ENCODE peak calls at places on chromosomes 13 and 19, in five cellular contexts. L is adrenal gland, S is tibial artery, Z is cardiac muscle cell, H is left ventricle myocardium inferior. B is an unnamed sample.

GRCh38 chr19:18742838-18743237 is 48.3 kb downstream of the COMP start:
- DNase-seq in L (no peak), S (no peak), Z (no peak), H (no peak), B (no peak)

GRCh38 chr19:50921391-50922315 is 10.5 kb upstream of the KLK4 start:
- DNase-seq in L (no peak), S (peak; percentile 31), Z (no peak), H (no peak), B (no peak)

GRCh38 chr19:48390188-48391099 is 907 bp downstream of the KDELR1 start:
- DNase-seq in L (peak; percentile 71), S (peak; percentile 83), Z (peak; percentile 77), H (peak; percentile 64), B (peak; percentile 61)

GRCh38 chr13:48562296-48563066 is 29.6 kb upstream of the RCBTB2 start:
- DNase-seq in L (no peak), S (no peak), Z (no peak), H (no peak), B (no peak)

GRCh38 chr19:45805719-45806118 is 9.4 kb downstream of the RSPH6A start:
- DNase-seq in L (no peak), S (no peak), Z (no peak), H (no peak), B (no peak)

GRCh38 chr13:109326601-109327000 is 459.8 kb downstream of the IRS2 start:
- DNase-seq in L (no peak), S (no peak), Z (no peak), H (no peak), B (no peak)

GRCh38 chr13:110479648-110480047 is 81.9 kb downstream of the RAB20 start:
- DNase-seq in L (no peak), S (peak; percentile 95), Z (no peak), H (peak; percentile 47), B (no peak)

GRCh38 chr19:37362733-37363132 is 8.2 kb upstream of the ZNF527 start:
- DNase-seq in L (no peak), S (no peak), Z (peak; percentile 62), H (no peak), B (no peak)

GRCh38 chr13:43054803-43055802 is 31.7 kb downstream of the DNAJC15 start:
- DNase-seq in L (peak; percentile 45), S (no peak), Z (peak; percentile 70), H (no peak), B (no peak)

GRCh38 chr13:32019612-32020233 is 11.9 kb upstream of the FRY start:
- DNase-seq in L (peak; percentile 46), S (no peak), Z (peak; percentile 74), H (no peak), B (no peak)

GRCh38 chr13:102367836-102368235 is 34.0 kb downstream of the FGF14 start:
- DNase-seq in L (no peak), S (no peak), Z (no peak), H (no peak), B (no peak)

GRCh38 chr13:26992951-26993490 is 178.6 kb downstream of the USP12 start:
- DNase-seq in L (no peak), S (no peak), Z (no peak), H (no peak), B (no peak)

GRCh38 chr19:38634757-38635482 is 12.5 kb upstream of the ACTN4 start:
- DNase-seq in L (peak; percentile 76), S (peak; percentile 84), Z (peak; percentile 69), H (peak; percentile 71), B (peak; percentile 76)

GRCh38 chr13:26348966-26349365 is 95.0 kb downstream of the CDK8 start:
- DNase-seq in L (no peak), S (no peak), Z (no peak), H (no peak), B (no peak)

GRCh38 chr19:55173717-55174409 is 6.2 kb downstream of the SYT5 start:
- DNase-seq in L (peak; percentile 64), S (no peak), Z (peak; percentile 50), H (peak; percentile 63), B (no peak)

GRCh38 chr19:45947926-45948325 is 25.7 kb downstream of the NOVA2 start:
- DNase-seq in L (no peak), S (no peak), Z (no peak), H (no peak), B (no peak)

GRCh38 chr13:35814573-35814972 is 316.6 kb downstream of the DCLK1 start:
- DNase-seq in L (no peak), S (no peak), Z (no peak), H (no peak), B (no peak)

GRCh38 chr13:87777395-87777794 is 106.2 kb downstream of the SLITRK5 start:
- DNase-seq in L (no peak), S (no peak), Z (peak; percentile 11), H (no peak), B (no peak)

GRCh38 chr19:10432736-10433130 is 12.4 kb downstream of the PDE4A start:
- DNase-seq in L (no peak), S (no peak), Z (no peak), H (peak; percentile 39), B (no peak)

GRCh38 chr19:3556978-3557460 is 367 bp downstream of the MFSD12 start:
- DNase-seq in L (peak; percentile 59), S (peak; percentile 72), Z (peak; percentile 41), H (no peak), B (no peak)

GRCh38 chr13:93260591-93260990 is 34.0 kb downstream of the GPC6 start:
- DNase-seq in L (no peak), S (no peak), Z (no peak), H (no peak), B (no peak)

GRCh38 chr19:868458-869244 is 9.2 kb downstream of the CFD start:
- DNase-seq in L (no peak), S (no peak), Z (no peak), H (no peak), B (no peak)

GRCh38 chr13:32829676-32830091 is 186.5 kb upstream of the KL start:
- DNase-seq in L (no peak), S (no peak), Z (no peak), H (no peak), B (no peak)

GRCh38 chr19:1411255-1412191 is 4.1 kb downstream of the DAZAP1 start:
- DNase-seq in L (peak; percentile 82), S (no peak), Z (no peak), H (peak; percentile 80), B (peak; percentile 42)

GRCh38 chr13:99383511-99383921 is 76.3 kb upstream of the GPR183 start:
- DNase-seq in L (no peak), S (no peak), Z (no peak), H (no peak), B (no peak)

GRCh38 chr19:12974301-12975220 is 5.2 kb downstream of the DAND5 start:
- DNase-seq in L (no peak), S (no peak), Z (no peak), H (no peak), B (no peak)

GRCh38 chr19:46788101-46788967 is at the start of gene SLC1A5:
- DNase-seq in L (peak; percentile 93), S (peak; percentile 99), Z (peak; percentile 98), H (peak; percentile 96), B (peak; percentile 98)

GRCh38 chr19:18745012-18745735 is 45.9 kb downstream of the COMP start:
- DNase-seq in L (no peak), S (no peak), Z (no peak), H (no peak), B (no peak)

GRCh38 chr13:96730676-96731075 is 263.6 kb downstream of the OXGR1 start:
- DNase-seq in L (no peak), S (no peak), Z (no peak), H (no peak), B (no peak)

GRCh38 chr19:58519087-58519354 is 589 bp downstream of the ZBTB45 start:
- DNase-seq in L (peak; percentile 78), S (peak; percentile 79), Z (peak; percentile 87), H (peak; percentile 58), B (peak; percentile 58)

GRCh38 chr19:12485571-12485970 is 955 bp upstream of the ZNF709 start:
- DNase-seq in L (no peak), S (no peak), Z (no peak), H (no peak), B (no peak)

GRCh38 chr19:41705393-41706174 is 2.8 kb upstream of the CEACAM5 start:
- DNase-seq in L (no peak), S (peak; percentile 52), Z (no peak), H (peak; percentile 18), B (no peak)

GRCh38 chr19:12766051-12766521 is 9.3 kb downstream of the HOOK2 start:
- DNase-seq in L (peak; percentile 84), S (peak; percentile 86), Z (peak; percentile 88), H (peak; percentile 90), B (peak; percentile 88)

GRCh38 chr13:66886248-66886647 is 343.9 kb downstream of the PCDH9 start:
- DNase-seq in L (no peak), S (no peak), Z (peak; percentile 1), H (no peak), B (no peak)

GRCh38 chr19:4120531-4120930 is 3.4 kb downstream of the MAP2K2 start:
- DNase-seq in L (no peak), S (no peak), Z (no peak), H (no peak), B (no peak)

GRCh38 chr13:78609464-78610205 is 6.3 kb upstream of the POU4F1 start:
- DNase-seq in L (peak; percentile 23), S (no peak), Z (peak; percentile 51), H (no peak), B (no peak)
- H3K4me3 ChIP-seq in L (no peak overlapping the region), S (peak overlapping the region; percentile 35), Z (peak overlapping the region; percentile 39), H (peak overlapping the region; percentile 68), B (peak overlapping the region; percentile 27)

GRCh38 chr13:40565282-40566148 is 100.9 kb downstream of the FOXO1 start:
- DNase-seq in L (no peak), S (no peak), Z (no peak), H (no peak), B (no peak)

GRCh38 chr13:40564342-40564997 is 102.0 kb downstream of the FOXO1 start:
- DNase-seq in L (peak; percentile 47), S (no peak), Z (no peak), H (no peak), B (no peak)

GRCh38 chr13:40568246-40568645 is 98.2 kb downstream of the FOXO1 start:
- DNase-seq in L (no peak), S (no peak), Z (no peak), H (no peak), B (no peak)

GRCh38 chr13:40568672-40569350 is 97.6 kb downstream of the FOXO1 start:
- DNase-seq in L (no peak), S (no peak), Z (no peak), H (no peak), B (no peak)

DNA sequence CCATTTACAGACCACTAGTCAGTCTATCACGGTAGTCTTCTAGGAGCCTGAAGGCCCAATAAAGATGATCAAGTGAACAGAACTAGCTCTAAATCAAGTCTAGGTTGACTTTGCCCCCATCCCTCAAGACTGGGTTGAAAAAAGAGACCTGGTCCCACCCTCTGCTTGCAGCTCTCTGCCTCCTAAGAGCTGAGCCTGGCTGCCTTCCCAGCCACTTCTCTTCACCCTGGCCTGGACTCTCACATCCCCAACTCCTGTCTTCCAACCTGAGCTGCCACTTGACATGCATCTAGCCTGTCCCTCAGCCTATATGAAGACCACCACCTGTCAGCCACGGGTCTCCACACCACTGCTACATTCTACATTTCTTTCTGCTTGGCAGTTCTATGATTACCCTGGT is 99.6 kb downstream of the FOXO1 start:
- DNase-seq in L (no peak), S (no peak), Z (no peak), H (no peak), B (no peak)
- H3K4me1 ChIP-seq in L (peaks cover 49% of the 10 kb centered on the region), S (peaks cover 3% of the 10 kb centered on the region), Z (peaks cover 18% of the 10 kb centered on the region), H (peaks cover 99% of the 10 kb centered on the region), B (peaks cover 39% of the 10 kb centered on the region)

GRCh38 chr19:30350995-30351394 is 21.2 kb upstream of the ZNF536 start:
- DNase-seq in L (no peak), S (no peak), Z (no peak), H (no peak), B (no peak)
- H3K27ac ChIP-seq in L (no peak overlapping the region), S (no peak overlapping the region), Z (no peak overlapping the region), H (no peak overlapping the region), B (no peak overlapping the region)

GRCh38 chr19:43749152-43749551 is 5.6 kb downstream of the SMG9 start:
- DNase-seq in L (no peak), S (no peak), Z (no peak), H (no peak), B (no peak)
- H3K4me3 ChIP-seq in L (no peak overlapping the region), S (no peak overlapping the region), Z (no peak overlapping the region), H (no peak overlapping the region), B (no peak overlapping the region)

B was measured in lung.